ENCODE peak calls at places on chromosomes 1 and 21, in six cellular contexts. A is stimulated activated CD8-positive, alpha-beta memory T cell treated with anti-CD3 and anti-CD28 coated beads, Interleukin-4, amount 100 ng/mL, for 24 hours; I is EL; K is T follicular helper cell; U is IMR-90; Y is A172. H is an unnamed sample.
A peak's percentile ranks its signal among the peaks of the same experiment; 100 is the strongest.

GRCh38 chr1:47756411-47756810 is 240.8 kb downstream of the TRABD2B start:
- DNase-seq in A (no peak), I (no peak), K (no peak), U (no peak), Y (no peak), H (no peak)

GRCh38 chr1:93244298-93245069 is 64.0 kb downstream of the CCDC18 start:
- DNase-seq in A (no peak), I (no peak), K (no peak), U (no peak), Y (no peak), H (no peak)

GRCh38 chr21:45990049-45990711 is 8.6 kb downstream of the COL6A1 start:
- DNase-seq in A (no peak), I (no peak), K (no peak), U (no peak), Y (no peak), H (no peak)

GRCh38 chr1:88302843-88303486 is 381.1 kb upstream of the PKN2 start:
- DNase-seq in A (no peak), I (peak; percentile 12), K (no peak), U (peak; percentile 55), Y (no peak), H (no peak)

GRCh38 chr1:223647249-223647648 is 18.3 kb downstream of the CAPN8 start:
- DNase-seq in A (no peak), I (no peak), K (no peak), U (no peak), Y (no peak), H (no peak)

GRCh38 chr1:6962956-6963915 is 178.0 kb downstream of the CAMTA1 start:
- DNase-seq in A (peak; percentile 33), I (peak; percentile 49), K (no peak), U (no peak), Y (peak; percentile 84), H (peak; percentile 32)

GRCh38 chr1:5501206-5501980 is 490.8 kb downstream of the NPHP4 start:
- DNase-seq in A (no peak), I (no peak), K (no peak), U (no peak), Y (no peak), H (no peak)

GRCh38 chr1:101406271-101406670 is 169.5 kb downstream of the S1PR1 start:
- DNase-seq in A (no peak), I (no peak), K (no peak), U (no peak), Y (no peak), H (no peak)

GRCh38 chr21:45994738-45995685 is 13.4 kb downstream of the COL6A1 start:
- DNase-seq in A (no peak), I (no peak), K (no peak), U (no peak), Y (no peak), H (no peak)

GRCh38 chr1:23126200-23126599 is 42.5 kb downstream of the LUZP1 start:
- DNase-seq in A (no peak), I (no peak), K (no peak), U (no peak), Y (no peak), H (no peak)

GRCh38 chr21:44533121-44533890 is 6.7 kb downstream of the KRTAP10-1 start:
- DNase-seq in A (no peak), I (no peak), K (no peak), U (no peak), Y (no peak), H (no peak)

GRCh38 chr1:180952657-180953013 is 39.9 kb downstream of the KIAA1614 start:
- DNase-seq in A (no peak), I (no peak), K (no peak), U (no peak), Y (no peak), H (no peak)

GRCh38 chr21:26795866-26796329 is 49.3 kb downstream of the ADAMTS1 start:
- DNase-seq in A (no peak), I (peak; percentile 92), K (no peak), U (peak; percentile 100), Y (peak; percentile 91), H (no peak)

GRCh38 chr1:212259693-212260480 is 25.3 kb upstream of the PPP2R5A start:
- DNase-seq in A (no peak), I (no peak), K (no peak), U (no peak), Y (no peak), H (no peak)

GRCh38 chr1:67830226-67830625 is 3.0 kb downstream of the GNG12 start:
- DNase-seq in A (no peak), I (peak; percentile 50), K (no peak), U (no peak), Y (peak; percentile 84), H (no peak)

GRCh38 chr1:243269461-243269801 is 13.6 kb downstream of the SDCCAG8 start:
- DNase-seq in A (no peak), I (no peak), K (no peak), U (no peak), Y (peak; percentile 71), H (no peak)

GRCh38 chr1:6581561-6582305 is 1.9 kb downstream of the ZBTB48 start:
- DNase-seq in A (no peak), I (no peak), K (no peak), U (no peak), Y (no peak), H (no peak)

GRCh38 chr1:212514056-212514614 is 81.4 kb downstream of the NENF start:
- DNase-seq in A (no peak), I (peak; percentile 76), K (no peak), U (peak; percentile 65), Y (peak; percentile 98), H (no peak)

GRCh38 chr21:34192646-34193285 is 119.4 kb downstream of the MRPS6 start:
- DNase-seq in A (no peak), I (no peak), K (no peak), U (no peak), Y (no peak), H (peak; percentile 19)

GRCh38 chr1:56912325-56912724 is 53.5 kb downstream of the C8B start:
- DNase-seq in A (no peak), I (no peak), K (no peak), U (no peak), Y (no peak), H (no peak)

GRCh38 chr1:1006305-1007159 is 6.6 kb upstream of the HES4 start:
- DNase-seq in A (no peak), I (no peak), K (no peak), U (no peak), Y (no peak), H (no peak)

GRCh38 chr1:89519779-89520358 is 4.8 kb upstream of the LRRC8B start:
- DNase-seq in A (no peak), I (peak; percentile 22), K (peak; percentile 35), U (peak; percentile 42), Y (no peak), H (peak; percentile 55)

H was measured in CD4-positive, CD25-positive, alpha-beta regulatory T cell.